ENCODE peak calls at places on chromosomes 3 and 15, in nine cellular contexts. Y is T-helper 1 cell; S is stimulated activated CD4-positive, alpha-beta T cell treated with anti-CD3 and anti-CD28 coated beads, Interleukin-1b, Interleukin-23, amount 100 ng/mL, for 1 hour; M is substantia nigra; A is left ventricle myocardium inferior; F is NCI-H460; T is mesenchymal stem cell; Q is GM23338; R is HT-29. B is an unnamed sample.

GRCh38 chr15:68239025-68239424 is 9.5 kb upstream of the CLN6 start:
- DNase-seq in Q (no peak), Y (no peak), T (no peak), A (no peak), F (no peak), S (no peak), R (no peak), M (no peak), B (no peak)

GRCh38 chr3:123871946-123872345 is 12.2 kb downstream of the MYLK start:
- DNase-seq in T (peak), Y (no peak), R (no peak), S (no peak), F (no peak), M (no peak), Q (no peak), A (no peak), B (no peak)

GRCh38 chr3:112709929-112710328 is 69.0 kb upstream of the CCDC80 start:
- DNase-seq in Q (no peak), Y (no peak), A (no peak), F (no peak), T (no peak), S (no peak), M (no peak), R (no peak), B (no peak)

GRCh38 chr3:69433016-69433937 is 47.4 kb upstream of the FRMD4B start:
- DNase-seq in Q (no peak), A (no peak), R (peak), M (no peak), T (peak), F (peak), Y (no peak), S (no peak), B (no peak)

GRCh38 chr3:73215286-73215685 is 153.8 kb downstream of the EBLN2 start:
- DNase-seq in T (no peak), R (no peak), S (no peak), F (no peak), M (no peak), Q (no peak), A (no peak), Y (no peak), B (no peak)

GRCh38 chr3:128420289-128420688 is 46.4 kb downstream of the DNAJB8 start:
- DNase-seq in R (no peak), M (no peak), Y (no peak), Q (no peak), S (no peak), T (no peak), F (no peak), A (no peak), B (no peak)

GRCh38 chr3:114790752-114791151 is 356.3 kb downstream of the ZBTB20 start:
- DNase-seq in T (no peak), F (no peak), Y (no peak), A (no peak), S (no peak), M (no peak), Q (no peak), R (no peak), B (no peak)

GRCh38 chr3:138834359-138835176 is at the start of gene PIK3CB:
- DNase-seq in Q (peak), T (peak), A (peak), F (peak), M (peak), R (peak), S (peak), Y (peak), B (peak)

GRCh38 chr15:74816624-74817369 is 4.2 kb downstream of the LMAN1L start:
- DNase-seq in R (no peak), S (no peak), Q (peak), Y (no peak), M (no peak), T (no peak), F (no peak), A (no peak), B (no peak)

GRCh38 chr15:70258369-70259029 is 160.8 kb upstream of the TLE3 start:
- DNase-seq in R (no peak), F (no peak), A (peak), M (no peak), Q (no peak), Y (peak), T (no peak), S (peak), B (no peak)

GRCh38 chr3:141421639-141422319 is 53.5 kb downstream of the ZBTB38 start:
- DNase-seq in R (no peak), S (no peak), M (no peak), F (no peak), A (no peak), Y (no peak), T (peak), Q (no peak), B (no peak)

GRCh38 chr3:124770341-124771082 is 40.3 kb downstream of the UMPS start:
- DNase-seq in S (no peak), Q (no peak), A (peak), M (peak), R (peak), Y (no peak), F (no peak), T (peak), B (peak)

GRCh38 chr3:52090620-52091468 is 34.5 kb upstream of the DUSP7 start:
- DNase-seq in A (peak), S (no peak), T (peak), Q (peak), Y (no peak), R (no peak), F (no peak), M (no peak), B (no peak)

GRCh38 chr15:68301300-68301699 is 23.8 kb downstream of the FEM1B start:
- DNase-seq in Y (no peak), T (no peak), Q (no peak), A (no peak), F (no peak), M (no peak), S (no peak), R (no peak), B (no peak)

GRCh38 chr15:96333194-96334016 is 2.9 kb downstream of the NR2F2 start:
- DNase-seq in Q (peak), T (peak), F (no peak), Y (no peak), R (peak), M (no peak), S (no peak), A (no peak), B (no peak)

GRCh38 chr3:124600765-124601164 is 129.5 kb upstream of the UMPS start:
- DNase-seq in M (no peak), Q (no peak), A (no peak), S (no peak), F (no peak), T (no peak), R (no peak), Y (no peak), B (peak)

GRCh38 chr3:159734681-159735080 is 254.0 kb upstream of the IL12A start:
- DNase-seq in A (no peak), T (no peak), F (no peak), S (no peak), R (no peak), M (no peak), Y (no peak), Q (no peak), B (no peak)

GRCh38 chr15:74132681-74133070 is 2.3 kb downstream of the ISLR2 start:
- DNase-seq in T (no peak), Y (no peak), S (no peak), Q (peak), A (no peak), M (no peak), R (no peak), F (no peak), B (no peak)

GRCh38 chr3:133792171-133792763 is 13.3 kb upstream of the SRPRB start:
- DNase-seq in R (no peak), A (no peak), M (no peak), S (no peak), Y (no peak), Q (peak), F (no peak), T (peak), B (no peak)

GRCh38 chr3:188349276-188349962 is 195.5 kb downstream of the LPP start:
- DNase-seq in T (peak), R (peak), M (no peak), A (peak), Q (peak), S (no peak), Y (no peak), F (no peak), B (no peak)

GRCh38 chr15:82894971-82895520 is 57.5 kb downstream of the HOMER2 start:
- DNase-seq in M (no peak), S (no peak), A (no peak), T (peak), Y (no peak), F (no peak), R (no peak), Q (peak), B (no peak)

GRCh38 chr3:148211725-148212124 is 486.0 kb upstream of the AGTR1 start:
- DNase-seq in Y (no peak), Q (no peak), T (no peak), M (no peak), S (no peak), R (peak), F (no peak), A (no peak), B (no peak)

GRCh38 chr3:186451371-186451770 is 89.3 kb upstream of the DGKG start:
- DNase-seq in A (no peak), Y (no peak), R (peak), F (no peak), M (no peak), S (no peak), T (no peak), Q (no peak), B (no peak)

GRCh38 chr3:88816445-88816844 is 291.0 kb upstream of the EPHA3 start:
- DNase-seq in F (no peak), A (no peak), R (no peak), Q (no peak), S (no peak), Y (no peak), T (no peak), M (no peak), B (no peak)

GRCh38 chr3:130378677-130379191 is 33.3 kb downstream of the COL6A5 start:
- DNase-seq in Y (no peak), F (no peak), Q (no peak), T (no peak), R (no peak), A (no peak), M (no peak), S (no peak), B (no peak)

GRCh38 chr15:66836476-66837030 is 134.5 kb downstream of the SMAD6 start:
- DNase-seq in Q (no peak), R (no peak), S (no peak), T (no peak), A (no peak), M (no peak), Y (no peak), F (no peak), B (no peak)

GRCh38 chr3:59542276-59542675 is 492.5 kb upstream of the CFAP20DC start:
- DNase-seq in S (no peak), Q (no peak), Y (no peak), M (no peak), R (no peak), F (no peak), T (no peak), A (no peak), B (no peak)

GRCh38 chr3:127964053-127964452 is 49.0 kb downstream of the KBTBD12 start:
- DNase-seq in T (peak), M (no peak), S (no peak), R (no peak), Y (no peak), A (no peak), Q (no peak), F (no peak), B (no peak)

GRCh38 chr3:36988336-36988735 is 4.6 kb downstream of the EPM2AIP1 start:
- DNase-seq in Q (no peak), A (no peak), S (no peak), F (no peak), T (no peak), R (no peak), M (no peak), Y (no peak), B (no peak)

GRCh38 chr3:121295966-121296365 is 249.8 kb downstream of the POLQ start:
- DNase-seq in Q (no peak), R (no peak), F (no peak), T (no peak), S (no peak), M (no peak), A (no peak), Y (no peak), B (no peak)

GRCh38 chr3:53236112-53236841 is 19.5 kb downstream of the TKT start:
- DNase-seq in F (peak), A (peak), M (peak), T (peak), S (no peak), Q (no peak), R (peak), Y (no peak), B (peak)

GRCh38 chr3:188106898-188107684 is 46.9 kb upstream of the LPP start:
- DNase-seq in T (no peak), S (no peak), A (no peak), Y (no peak), M (no peak), Q (peak), F (no peak), R (no peak), B (no peak)

GRCh38 chr15:70608156-70608555 is 155.2 kb downstream of the UACA start:
- DNase-seq in Q (peak), T (no peak), Y (no peak), M (no peak), S (no peak), R (no peak), F (no peak), A (no peak), B (no peak)

GRCh38 chr15:58771621-58772235 is 626 bp downstream of the MINDY2 start:
- DNase-seq in M (peak), Q (peak), R (peak), Y (peak), F (no peak), A (peak), S (no peak), T (no peak), B (peak)

GRCh38 chr3:155712008-155712407 is 32.9 kb downstream of the PLCH1 start:
- DNase-seq in T (no peak), M (no peak), A (no peak), F (no peak), Q (no peak), R (no peak), S (no peak), Y (no peak), B (no peak)

GRCh38 chr15:46280753-46281521 is 646.1 kb downstream of the SQOR start:
- DNase-seq in Y (no peak), M (no peak), A (no peak), T (no peak), F (no peak), Q (peak), S (no peak), R (peak), B (no peak)